ENCODE peak calls at places on chromosomes 5 and 9, in five cellular contexts. One of them, this sample, is unnamed.

GRCh38 chr5:172496671-172497371 is 42.5 kb upstream of the SH3PXD2B start:
- DNase-seq in HEK293T: no peak
- DNase-seq in endothelial cell of umbilical vein: peak
- DNase-seq in non-pigmented ciliary epithelial cell: no peak
- DNase-seq in fibroblast of pulmonary artery: peak
- DNase-seq in this sample: no peak

GRCh38 chr5:6389397-6389796 is 11.1 kb upstream of the MED10 start:
- DNase-seq in fibroblast of pulmonary artery: no peak
- DNase-seq in non-pigmented ciliary epithelial cell: no peak
- DNase-seq in HEK293T: no peak
- DNase-seq in endothelial cell of umbilical vein: no peak
- DNase-seq in this sample: no peak

GRCh38 chr5:89069591-89069990 is 186.6 kb upstream of the MEF2C start:
- DNase-seq in HEK293T: no peak
- DNase-seq in endothelial cell of umbilical vein: no peak
- DNase-seq in fibroblast of pulmonary artery: no peak
- DNase-seq in non-pigmented ciliary epithelial cell: no peak
- DNase-seq in this sample: no peak

GRCh38 chr5:170408189-170408588 is 19.0 kb upstream of the KCNMB1 start:
- DNase-seq in endothelial cell of umbilical vein: no peak
- DNase-seq in fibroblast of pulmonary artery: no peak
- DNase-seq in HEK293T: no peak
- DNase-seq in non-pigmented ciliary epithelial cell: no peak
- DNase-seq in this sample: no peak

GRCh38 chr5:160444407-160444806 is 22.8 kb downstream of the PTTG1 start:
- DNase-seq in endothelial cell of umbilical vein: no peak
- DNase-seq in non-pigmented ciliary epithelial cell: no peak
- DNase-seq in HEK293T: no peak
- DNase-seq in fibroblast of pulmonary artery: no peak
- DNase-seq in this sample: no peak

GRCh38 chr9:18447131-18447530 is 26.8 kb upstream of the ADAMTSL1 start:
- DNase-seq in endothelial cell of umbilical vein: no peak
- DNase-seq in non-pigmented ciliary epithelial cell: no peak
- DNase-seq in fibroblast of pulmonary artery: no peak
- DNase-seq in HEK293T: no peak
- DNase-seq in this sample: no peak

GRCh38 chr5:67268233-67269011 is 71.8 kb upstream of the CD180 start:
- DNase-seq in HEK293T: no peak
- DNase-seq in fibroblast of pulmonary artery: peak
- DNase-seq in endothelial cell of umbilical vein: peak
- DNase-seq in non-pigmented ciliary epithelial cell: peak
- DNase-seq in this sample: no peak

GRCh38 chr5:32108167-32108566 is 66.0 kb downstream of the GOLPH3 start:
- DNase-seq in non-pigmented ciliary epithelial cell: no peak
- DNase-seq in endothelial cell of umbilical vein: no peak
- DNase-seq in fibroblast of pulmonary artery: no peak
- DNase-seq in HEK293T: no peak
- DNase-seq in this sample: no peak

GRCh38 chr5:74576941-74577456 is 63.5 kb downstream of the ENC1 start:
- DNase-seq in fibroblast of pulmonary artery: peak
- DNase-seq in non-pigmented ciliary epithelial cell: no peak
- DNase-seq in endothelial cell of umbilical vein: peak
- DNase-seq in HEK293T: no peak
- DNase-seq in this sample: peak

This sample was measured in trophoblast cell.